ENCODE peak calls at places on chromosomes 6 and 20, in eight cellular contexts. L, Q, J, H, E, Y, U and X are unnamed samples.

GRCh38 chr6:154555075-154555677 is 44.7 kb upstream of the CNKSR3 start:
- DNase-seq in Y (no peak), L (no peak), J (no peak), Q (no peak), U (no peak), H (peak), E (no peak), X (peak)

GRCh38 chr6:41781302-41781711 is 725 bp downstream of the PRICKLE4 start:
- DNase-seq in H (no peak), Q (no peak), J (no peak), L (no peak), E (no peak), Y (no peak), U (peak), X (no peak)

GRCh38 chr6:28981391-28981832 is 23.7 kb downstream of the ZNF311 start:
- DNase-seq in E (peak), H (peak), L (no peak), Y (peak), J (no peak), U (peak), Q (peak), X (peak)

GRCh38 chr6:113067612-113068262 is 720.6 kb downstream of the RFPL4B start:
- DNase-seq in Y (no peak), E (no peak), Q (no peak), H (peak), J (no peak), U (no peak), L (no peak), X (no peak)

GRCh38 chr20:57007171-57007540 is 259.3 kb downstream of the BMP7 start:
- DNase-seq in Y (no peak), E (no peak), U (no peak), L (no peak), J (no peak), Q (no peak), H (no peak), X (no peak)

GRCh38 chr6:30720738-30721197 is 616 bp downstream of the TUBB start:
- DNase-seq in Y (peak), E (peak), H (peak), U (peak), Q (peak), L (no peak), J (no peak), X (no peak)

GRCh38 chr6:97850458-97851218 is 567.6 kb upstream of the MMS22L start:
- DNase-seq in Q (no peak), E (no peak), L (no peak), J (no peak), U (no peak), H (no peak), Y (no peak), X (peak)

GRCh38 chr6:142893088-142893487 is 51.9 kb downstream of the HIVEP2 start:
- DNase-seq in L (no peak), J (no peak), Y (no peak), E (no peak), Q (no peak), U (no peak), H (peak), X (peak)

GRCh38 chr6:158620963-158621693 is 23.4 kb downstream of the DYNLT1 start:
- DNase-seq in U (no peak), Y (no peak), H (no peak), E (no peak), J (no peak), Q (no peak), L (no peak), X (no peak)

GRCh38 chr6:56292505-56293181 is 45.3 kb upstream of the COL21A1 start:
- DNase-seq in U (no peak), J (peak), L (peak), E (no peak), Q (peak), Y (no peak), H (peak), X (peak)

GRCh38 chr20:24665196-24665595 is 195.8 kb downstream of the SYNDIG1 start:
- DNase-seq in J (no peak), L (no peak), H (no peak), E (no peak), Y (no peak), Q (no peak), U (no peak), X (no peak)

GRCh38 chr6:38977101-38977500 is 71.5 kb upstream of the GLP1R start:
- DNase-seq in Q (no peak), L (no peak), Y (no peak), H (no peak), J (no peak), E (no peak), U (no peak), X (no peak)

GRCh38 chr6:33783781-33784520 is 5.0 kb downstream of the LEMD2 start:
- DNase-seq in L (no peak), Q (no peak), U (no peak), J (no peak), E (no peak), Y (no peak), H (no peak), X (no peak)

GRCh38 chr6:131854803-131855202 is 47.0 kb downstream of the ENPP1 start:
- DNase-seq in L (no peak), Y (no peak), U (no peak), H (no peak), Q (no peak), J (no peak), E (no peak), X (no peak)

GRCh38 chr6:153511896-153512496 is 380.9 kb upstream of the RGS17 start:
- DNase-seq in E (no peak), J (no peak), U (no peak), L (no peak), Q (peak), Y (no peak), H (peak), X (peak)

GRCh38 chr20:63682384-63683139 is 13.9 kb upstream of the TNFRSF6B start:
- DNase-seq in H (peak), U (peak), J (peak), L (peak), Q (no peak), E (peak), Y (no peak), X (peak)

GRCh38 chr20:47585087-47585747 is 83.5 kb downstream of the NCOA3 start:
- DNase-seq in E (no peak), Y (no peak), L (no peak), H (no peak), U (no peak), Q (no peak), J (no peak), X (no peak)

GRCh38 chr20:25178563-25179438 is 16.7 kb upstream of the ENTPD6 start:
- DNase-seq in E (no peak), Q (no peak), L (peak), Y (no peak), H (peak), U (no peak), J (peak), X (peak)

GRCh38 chr6:160201056-160201455 is 57.6 kb downstream of the SLC22A2 start:
- DNase-seq in U (no peak), Q (no peak), J (no peak), L (no peak), Y (no peak), E (no peak), H (no peak), X (no peak)

GRCh38 chr6:145360865-145361264 is 374.5 kb downstream of the EPM2A start:
- DNase-seq in Y (no peak), H (no peak), L (no peak), U (no peak), E (no peak), Q (no peak), J (no peak), X (no peak)

GRCh38 chr6:168091381-168092264 is 12.6 kb upstream of the FRMD1 start:
- DNase-seq in U (no peak), H (no peak), L (no peak), E (no peak), J (no peak), Q (no peak), Y (no peak), X (no peak)

GRCh38 chr20:14406495-14406894 is 69.1 kb upstream of the FLRT3 start:
- DNase-seq in H (peak), U (no peak), L (no peak), Y (no peak), J (peak), E (no peak), Q (no peak), X (peak)

GRCh38 chr6:13288481-13288880 is 39.9 kb downstream of the TBC1D7 start:
- DNase-seq in L (no peak), H (no peak), Y (no peak), Q (no peak), E (no peak), J (no peak), U (no peak), X (no peak)

GRCh38 chr6:1547785-1548184 is 61.9 kb upstream of the FOXC1 start:
- DNase-seq in J (no peak), Q (no peak), Y (no peak), H (no peak), E (no peak), U (no peak), L (no peak), X (no peak)

GRCh38 chr6:10300071-10300470 is 114.8 kb downstream of the TFAP2A start:
- DNase-seq in L (no peak), H (no peak), U (no peak), J (no peak), E (no peak), Q (no peak), Y (no peak), X (no peak)

GRCh38 chr6:117513174-117513573 is 30.7 kb downstream of the DCBLD1 start:
- DNase-seq in U (no peak), L (no peak), J (no peak), H (no peak), E (no peak), Q (no peak), Y (no peak), X (no peak)

GRCh38 chr6:48101277-48101676 is 9.7 kb downstream of the PTCHD4 start:
- DNase-seq in Q (no peak), L (no peak), H (peak), E (no peak), Y (no peak), J (no peak), U (no peak), X (peak)

GRCh38 chr6:166770216-166771116 is 143.4 kb upstream of the RPS6KA2 start:
- DNase-seq in J (no peak), L (no peak), Y (no peak), H (no peak), U (no peak), Q (no peak), E (no peak), X (no peak)

GRCh38 chr6:137102851-137103492 is 58.2 kb upstream of the IL20RA start:
- DNase-seq in H (no peak), Y (no peak), L (no peak), E (no peak), Q (no peak), U (no peak), J (no peak), X (no peak)